ENCODE peak calls at places on chromosomes 11 and 22, in eight cellular contexts. Q is MCF 10A; V is right lobe of liver; M is fibroblast of the aortic adventitia; G is NCI-H1417; S is H7; O is activated CD4-positive, alpha-beta T cell treated with anti-CD3 and anti-CD28 coated beads for 4 hours; U is stimulated activated CD8-positive, alpha-beta memory T cell treated with anti-CD3 and anti-CD28 coated beads, Interleukin-7, amount 100 ng/mL, for 1 hour. F is an unnamed sample.

GRCh38 chr11:63920870-63921417 is 4.0 kb upstream of the RCOR2 start:
- DNase-seq in Q (no peak), V (no peak), M (no peak), G (no peak), S (peak; percentile 96), O (peak; percentile 37), U (no peak), F (no peak)

GRCh38 chr22:27679722-27680488 is 121.7 kb downstream of the MN1 start:
- DNase-seq in Q (no peak), V (no peak), M (no peak), G (no peak), S (no peak), O (no peak), U (no peak), F (no peak)

GRCh38 chr11:118321386-118322082 is 17.0 kb downstream of the CD3E start:
- DNase-seq in Q (no peak), V (peak; percentile 52), M (no peak), G (no peak), S (no peak), O (no peak), U (no peak), F (no peak)

GRCh38 chr11:76579047-76579751 is 91.3 kb downstream of the LRRC32 start:
- DNase-seq in Q (no peak), V (no peak), M (peak; percentile 76), G (no peak), S (peak; percentile 68), O (no peak), U (no peak), F (no peak)

GRCh38 chr11:64908766-64909165 is 8.2 kb downstream of the ATG2A start:
- DNase-seq in Q (no peak), V (no peak), M (no peak), G (no peak), S (no peak), O (no peak), U (no peak), F (no peak)

GRCh38 chr11:92246637-92247036 is 22.0 kb downstream of the FAT3 start:
- DNase-seq in Q (peak; percentile 14), V (no peak), M (no peak), G (no peak), S (no peak), O (no peak), U (no peak), F (peak; percentile 9)

GRCh38 chr11:102552447-102553200 is 22.1 kb upstream of the MMP7 start:
- DNase-seq in Q (no peak), V (no peak), M (peak; percentile 55), G (no peak), S (no peak), O (no peak), U (no peak), F (no peak)

GRCh38 chr11:3137486-3138177 is 27.5 kb downstream of the OSBPL5 start:
- DNase-seq in Q (no peak), V (peak; percentile 4), M (no peak), G (no peak), S (peak; percentile 26), O (no peak), U (no peak), F (no peak)

GRCh38 chr11:117146521-117146920 is 2.4 kb downstream of the PAFAH1B2 start:
- DNase-seq in Q (peak; percentile 64), V (no peak), M (peak; percentile 20), G (no peak), S (no peak), O (no peak), U (no peak), F (no peak)

GRCh38 chr11:16807306-16807705 is 68.9 kb downstream of the C11orf58 start:
- DNase-seq in Q (no peak), V (no peak), M (no peak), G (no peak), S (no peak), O (no peak), U (no peak), F (no peak)

GRCh38 chr11:9315078-9315688 is 790 bp upstream of the TMEM41B start:
- DNase-seq in Q (no peak), V (no peak), M (no peak), G (no peak), S (no peak), O (no peak), U (no peak), F (peak; percentile 38)

GRCh38 chr11:18144243-18144642 is 11.9 kb downstream of the MRGPRX3 start:
- DNase-seq in Q (peak; percentile 35), V (no peak), M (no peak), G (no peak), S (no peak), O (no peak), U (no peak), F (no peak)

GRCh38 chr11:47399860-47400812 is 8.3 kb upstream of the SLC39A13 start:
- DNase-seq in Q (no peak), V (peak; percentile 57), M (no peak), G (peak; percentile 22), S (peak; percentile 96), O (peak; percentile 45), U (no peak), F (no peak)

GRCh38 chr11:58004664-58005063 is 19.0 kb upstream of the OR9Q1 start:
- DNase-seq in Q (no peak), V (no peak), M (no peak), G (no peak), S (no peak), O (no peak), U (no peak), F (no peak)

GRCh38 chr11:35083181-35084061 is 55.5 kb upstream of the CD44 start:
- DNase-seq in Q (peak; percentile 93), V (peak; percentile 29), M (peak; percentile 99), G (no peak), S (peak; percentile 27), O (peak; percentile 58), U (peak; percentile 34), F (no peak)

GRCh38 chr11:16335236-16335962 is 20.9 kb downstream of the SOX6 start:
- DNase-seq in Q (no peak), V (no peak), M (no peak), G (no peak), S (no peak), O (no peak), U (no peak), F (no peak)

GRCh38 chr11:40274017-40274416 is 1185.4 kb downstream of the LRRC4C start:
- DNase-seq in Q (peak; percentile 39), V (no peak), M (peak; percentile 16), G (no peak), S (no peak), O (no peak), U (no peak), F (no peak)

GRCh38 chr11:33237039-33237597 is 20.1 kb upstream of the HIPK3 start:
- DNase-seq in Q (no peak), V (no peak), M (no peak), G (no peak), S (no peak), O (no peak), U (no peak), F (no peak)

GRCh38 chr11:70421123-70421522 is 22.8 kb downstream of the CTTN start:
- DNase-seq in Q (no peak), V (no peak), M (no peak), G (no peak), S (no peak), O (no peak), U (no peak), F (no peak)

GRCh38 chr22:37533995-37534394 is 14.8 kb upstream of the CARD10 start:
- DNase-seq in Q (peak; percentile 91), V (no peak), M (peak; percentile 87), G (no peak), S (no peak), O (no peak), U (no peak), F (peak; percentile 32)

GRCh38 chr11:112213753-112214152 is 12.5 kb upstream of the PTS start:
- DNase-seq in Q (no peak), V (no peak), M (peak; percentile 52), G (no peak), S (no peak), O (no peak), U (no peak), F (no peak)

GRCh38 chr11:122276221-122276620 is 160.2 kb upstream of the BLID start:
- DNase-seq in Q (no peak), V (no peak), M (peak; percentile 44), G (no peak), S (no peak), O (no peak), U (no peak), F (no peak)

GRCh38 chr11:123419720-123420466 is 10.2 kb upstream of the GRAMD1B start:
- DNase-seq in Q (no peak), V (no peak), M (no peak), G (no peak), S (no peak), O (no peak), U (no peak), F (no peak)

GRCh38 chr22:21624120-21624879 is 5.5 kb downstream of the YDJC start:
- DNase-seq in Q (peak; percentile 46), V (no peak), M (peak; percentile 37), G (no peak), S (peak; percentile 83), O (peak; percentile 25), U (no peak), F (no peak)

GRCh38 chr11:10506013-10506370 is 35.0 kb downstream of the RNF141 start:
- DNase-seq in Q (peak; percentile 53), V (no peak), M (peak; percentile 11), G (no peak), S (no peak), O (no peak), U (no peak), F (no peak)

GRCh38 chr11:21142007-21142406 is 472.6 kb downstream of the NELL1 start:
- DNase-seq in Q (no peak), V (no peak), M (no peak), G (peak; percentile 2), S (peak; percentile 26), O (no peak), U (no peak), F (peak; percentile 1)

GRCh38 chr22:31944700-31945477 is 554 bp downstream of the YWHAH start:
- DNase-seq in Q (peak; percentile 27), V (peak; percentile 71), M (no peak), G (peak; percentile 78), S (peak; percentile 84), O (peak; percentile 46), U (no peak), F (no peak)

GRCh38 chr11:47408598-47409439 is 429 bp downstream of the SLC39A13 start:
- DNase-seq in Q (peak; percentile 78), V (peak; percentile 49), M (peak; percentile 78), G (peak; percentile 65), S (peak; percentile 69), O (no peak), U (no peak), F (no peak)

GRCh38 chr22:28394711-28395110 is 284.9 kb downstream of the TTC28 start:
- DNase-seq in Q (no peak), V (no peak), M (no peak), G (no peak), S (no peak), O (no peak), U (no peak), F (no peak)

GRCh38 chr11:64268687-64269379 is 15.6 kb downstream of the BAD start:
- DNase-seq in Q (peak; percentile 73), V (peak; percentile 71), M (peak; percentile 86), G (no peak), S (peak; percentile 76), O (peak; percentile 35), U (no peak), F (no peak)

GRCh38 chr11:128400382-128401203 is 186.8 kb downstream of the ETS1 start:
- DNase-seq in Q (no peak), V (no peak), M (peak; percentile 78), G (no peak), S (no peak), O (no peak), U (no peak), F (no peak)

GRCh38 chr11:36352919-36353318 is 56.8 kb downstream of the PRR5L start:
- DNase-seq in Q (no peak), V (no peak), M (no peak), G (no peak), S (no peak), O (peak; percentile 51), U (peak; percentile 18), F (no peak)

GRCh38 chr11:70900540-70900939 is 351.8 kb downstream of the SHANK2 start:
- DNase-seq in Q (no peak), V (no peak), M (no peak), G (peak; percentile 32), S (no peak), O (no peak), U (no peak), F (no peak)

GRCh38 chr11:1781593-1781975 is 17.9 kb upstream of the CTSD start:
- DNase-seq in Q (no peak), V (no peak), M (no peak), G (no peak), S (no peak), O (no peak), U (no peak), F (no peak)